ENCODE peak calls at places on chromosomes 11 and 22, in four cellular contexts. One of them, this sample, is unnamed.

GRCh38 chr11:27312110-27312509 is 50.9 kb downstream of the CCDC34 start:
- DNase-seq in HepG2: peak; percentile 81
- DNase-seq in Peyer's patch: no peak
- DNase-seq in H54: no peak
- DNase-seq in this sample: no peak

GRCh38 chr11:132463941-132464340 is 1068.4 kb downstream of the OPCML start:
- DNase-seq in HepG2: no peak
- DNase-seq in Peyer's patch: no peak
- DNase-seq in H54: no peak
- DNase-seq in this sample: no peak

GRCh38 chr22:48700566-48701295 is 1126.9 kb downstream of the BRD1 start:
- DNase-seq in HepG2: peak; percentile 88
- DNase-seq in Peyer's patch: no peak
- DNase-seq in H54: no peak
- DNase-seq in this sample: no peak

GRCh38 chr22:49208768-49209252 is 618.9 kb downstream of the BRD1 start:
- DNase-seq in HepG2: no peak
- DNase-seq in Peyer's patch: peak; percentile 18
- DNase-seq in H54: no peak
- DNase-seq in this sample: no peak

GRCh38 chr11:72682238-72682872 is 8.1 kb upstream of the PDE2A start:
- DNase-seq in HepG2: no peak
- DNase-seq in Peyer's patch: no peak
- DNase-seq in H54: no peak
- DNase-seq in this sample: no peak

GRCh38 chr22:49040111-49040510 is 787.6 kb downstream of the BRD1 start:
- DNase-seq in HepG2: no peak
- DNase-seq in Peyer's patch: no peak
- DNase-seq in H54: no peak
- DNase-seq in this sample: no peak

GRCh38 chr11:125413226-125413625 is 82.8 kb downstream of the FEZ1 start:
- DNase-seq in HepG2: no peak
- DNase-seq in Peyer's patch: no peak
- DNase-seq in H54: no peak
- DNase-seq in this sample: no peak

GRCh38 chr11:290621-291231 is 1.8 kb downstream of the PGGHG start:
- DNase-seq in HepG2: no peak
- DNase-seq in Peyer's patch: peak; percentile 48
- DNase-seq in H54: no peak
- DNase-seq in this sample: peak; percentile 13

GRCh38 chr22:25437414-25438160 is 126.9 kb upstream of the GRK3 start:
- DNase-seq in HepG2: no peak
- DNase-seq in Peyer's patch: no peak
- DNase-seq in H54: no peak
- DNase-seq in this sample: no peak

GRCh38 chr11:130480721-130481140 is 32.3 kb downstream of the ADAMTS15 start:
- DNase-seq in HepG2: no peak
- DNase-seq in Peyer's patch: no peak
- DNase-seq in H54: no peak
- DNase-seq in this sample: no peak

GRCh38 chr11:16799890-16800289 is 61.4 kb downstream of the C11orf58 start:
- DNase-seq in HepG2: no peak
- DNase-seq in Peyer's patch: no peak
- DNase-seq in H54: no peak
- DNase-seq in this sample: no peak

GRCh38 chr11:77101043-77101537 is 1.6 kb upstream of the OMP start:
- DNase-seq in HepG2: peak; percentile 41
- DNase-seq in Peyer's patch: no peak
- DNase-seq in H54: peak; percentile 74
- DNase-seq in this sample: no peak

GRCh38 chr11:65711785-65712632 is at the start of gene KAT5:
- DNase-seq in HepG2: peak; percentile 95
- DNase-seq in Peyer's patch: peak; percentile 100
- DNase-seq in H54: peak; percentile 79
- DNase-seq in this sample: peak; percentile 98

GRCh38 chr11:42498971-42499370 is 812.8 kb upstream of the API5 start:
- DNase-seq in HepG2: no peak
- DNase-seq in Peyer's patch: no peak
- DNase-seq in H54: no peak
- DNase-seq in this sample: no peak

GRCh38 chr22:39242809-39243442 is 1.9 kb downstream of the PDGFB start:
- DNase-seq in HepG2: peak; percentile 60
- DNase-seq in Peyer's patch: no peak
- DNase-seq in H54: no peak
- DNase-seq in this sample: no peak

GRCh38 chr11:5931061-5931460 is 11.0 kb upstream of the OR56A3 start:
- DNase-seq in HepG2: no peak
- DNase-seq in Peyer's patch: no peak
- DNase-seq in H54: no peak
- DNase-seq in this sample: no peak

GRCh38 chr11:29333993-29334780 is 682.6 kb downstream of the KCNA4 start:
- DNase-seq in HepG2: peak; percentile 32
- DNase-seq in Peyer's patch: no peak
- DNase-seq in H54: no peak
- DNase-seq in this sample: no peak

GRCh38 chr11:94793822-94794221 is 25.7 kb downstream of the AMOTL1 start:
- DNase-seq in HepG2: no peak
- DNase-seq in Peyer's patch: no peak
- DNase-seq in H54: no peak
- DNase-seq in this sample: no peak

GRCh38 chr22:40757071-40757470 is 62.1 kb downstream of the SLC25A17 start:
- DNase-seq in HepG2: no peak
- DNase-seq in Peyer's patch: no peak
- DNase-seq in H54: no peak
- DNase-seq in this sample: no peak

GRCh38 chr11:133782116-133782725 is 63.1 kb downstream of the SPATA19 start:
- DNase-seq in HepG2: no peak
- DNase-seq in Peyer's patch: no peak
- DNase-seq in H54: no peak
- DNase-seq in this sample: no peak

GRCh38 chr11:94602430-94603372 is 35.5 kb downstream of the PIWIL4 start:
- DNase-seq in HepG2: peak; percentile 66
- DNase-seq in Peyer's patch: peak; percentile 87
- DNase-seq in H54: no peak
- DNase-seq in this sample: peak; percentile 57

GRCh38 chr11:13927496-13927895 is 35.0 kb upstream of the SPON1 start:
- DNase-seq in HepG2: no peak
- DNase-seq in Peyer's patch: no peak
- DNase-seq in H54: no peak
- DNase-seq in this sample: no peak

GRCh38 chr22:38467904-38468760 is at the start of gene KDELR3:
- DNase-seq in HepG2: no peak
- DNase-seq in Peyer's patch: peak; percentile 78
- DNase-seq in H54: peak; percentile 70
- DNase-seq in this sample: peak; percentile 83

GRCh38 chr11:19846654-19847330 is 134.2 kb downstream of the NAV2 start:
- DNase-seq in HepG2: no peak
- DNase-seq in Peyer's patch: no peak
- DNase-seq in H54: no peak
- DNase-seq in this sample: peak; percentile 86

GRCh38 chr22:46122980-46123693 is 27.2 kb upstream of the PPARA start:
- DNase-seq in HepG2: no peak
- DNase-seq in Peyer's patch: no peak
- DNase-seq in H54: no peak
- DNase-seq in this sample: no peak

GRCh38 chr22:20497426-20497825 is 1.8 kb upstream of the KLHL22 start:
- DNase-seq in HepG2: no peak
- DNase-seq in Peyer's patch: no peak
- DNase-seq in H54: no peak
- DNase-seq in this sample: no peak

GRCh38 chr22:20494978-20495860 is at the start of gene KLHL22:
- DNase-seq in HepG2: peak; percentile 26
- DNase-seq in Peyer's patch: peak; percentile 68
- DNase-seq in H54: peak; percentile 44
- DNase-seq in this sample: no peak

GRCh38 chr22:20499769-20500168 is 4.2 kb upstream of the KLHL22 start:
- DNase-seq in HepG2: no peak
- DNase-seq in Peyer's patch: peak; percentile 62
- DNase-seq in H54: no peak
- DNase-seq in this sample: no peak

GRCh38 chr22:20498913-20499312 is 3.3 kb upstream of the KLHL22 start:
- DNase-seq in HepG2: no peak
- DNase-seq in Peyer's patch: no peak
- DNase-seq in H54: no peak
- DNase-seq in this sample: no peak

DNA sequence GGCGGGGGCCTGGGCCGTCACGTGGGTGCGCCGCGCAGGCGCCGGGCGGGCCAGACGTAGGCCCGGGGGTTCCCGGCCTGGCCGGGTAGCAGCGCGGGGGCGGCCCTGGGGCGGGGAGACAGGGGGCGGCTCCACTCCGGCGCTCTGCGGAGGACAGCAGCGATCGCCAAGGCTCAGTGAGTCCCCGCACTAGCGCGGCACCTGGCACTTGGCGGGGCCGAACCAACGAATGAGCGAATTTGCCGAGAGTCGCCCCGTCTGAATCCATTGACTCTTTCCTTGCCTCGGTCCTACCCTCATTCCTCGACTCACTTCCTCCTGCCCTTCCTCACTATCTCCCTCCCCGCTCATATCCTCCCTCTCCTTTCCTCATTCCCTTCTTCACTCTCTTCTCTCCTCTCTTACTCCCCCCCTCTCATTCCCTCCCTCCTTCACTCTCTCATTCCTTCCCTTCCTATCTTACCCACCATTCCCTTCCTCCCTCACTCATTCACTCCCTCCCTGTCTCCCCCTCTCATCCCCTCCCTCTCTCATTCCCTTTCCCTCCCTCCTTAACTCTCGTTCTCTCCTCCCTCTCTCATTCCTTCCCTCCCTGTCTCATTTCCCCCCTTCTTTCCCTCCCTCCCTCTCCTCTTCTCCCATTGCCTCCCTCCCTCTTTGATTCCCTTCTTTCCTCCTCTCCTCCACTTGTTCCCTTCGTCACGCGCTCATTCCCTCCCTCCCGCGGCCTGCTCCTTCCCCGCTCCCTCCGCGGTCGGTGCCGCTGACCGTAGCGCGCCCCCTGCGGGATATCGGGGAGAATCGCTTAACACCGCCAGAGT is 476 bp upstream of the KLHL22 start:
- DNase-seq in HepG2: peak; percentile 76
- DNase-seq in Peyer's patch: peak; percentile 96
- DNase-seq in H54: peak; percentile 79
- DNase-seq in this sample: peak; percentile 92
- TF ChIP-seq POLR2A in HepG2: peak; percentile 87
- TF ChIP-seq POLR2A in Peyer's patch: peak; percentile 81
- TF ChIP-seq POLR2A in H54: peak; percentile 28
- TF ChIP-seq POLR2A in this sample: peak; percentile 51

DNA sequence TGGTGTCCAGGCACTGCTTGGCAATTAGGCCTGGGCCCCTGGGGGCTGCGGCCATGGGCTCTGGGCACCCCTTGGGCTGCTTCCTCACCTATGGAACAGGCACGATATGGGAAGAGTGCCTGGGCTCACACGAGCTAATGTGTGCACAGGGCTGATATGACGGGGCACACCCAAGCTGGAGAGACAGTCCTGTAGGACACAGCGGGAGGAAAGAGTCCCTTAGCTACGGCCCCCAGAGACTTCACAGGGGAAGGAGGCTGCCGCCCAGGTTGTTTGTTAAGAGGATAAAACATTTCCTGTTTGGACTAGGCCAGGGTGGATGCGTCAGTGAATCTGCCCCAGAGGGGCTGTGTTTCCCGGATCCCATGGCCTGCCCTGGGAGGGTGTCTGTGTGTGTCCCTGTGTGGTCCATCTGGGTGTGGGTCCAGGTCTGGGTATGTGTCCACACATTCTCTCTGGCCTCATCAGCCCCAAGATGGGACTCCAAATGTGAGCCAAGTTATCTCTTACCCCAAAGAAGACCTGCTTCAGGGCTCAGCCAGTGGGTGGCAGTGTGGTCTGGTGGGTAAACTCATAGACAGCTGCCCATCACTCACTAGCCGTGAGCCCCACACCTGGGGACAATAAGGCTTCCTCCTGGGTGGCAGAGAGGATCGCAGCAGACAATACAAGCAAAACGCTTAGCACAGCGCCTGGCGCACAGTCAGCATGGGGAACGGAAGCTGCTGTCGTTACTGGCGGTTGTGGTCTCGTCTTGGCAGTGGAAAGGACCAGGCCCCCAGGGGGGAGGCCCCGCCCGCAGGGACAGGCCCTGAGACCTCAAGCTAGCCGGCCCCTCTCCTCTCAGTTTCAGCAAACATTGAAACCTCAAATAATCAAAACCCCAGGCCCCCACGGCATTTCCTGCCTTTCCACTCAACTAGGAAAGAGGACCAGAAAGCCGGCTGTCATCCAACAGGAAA is 3.2 kb upstream of the EMID1 start:
- DNase-seq in HepG2: peak; percentile 38
- DNase-seq in Peyer's patch: peak; percentile 84
- DNase-seq in H54: no peak
- DNase-seq in this sample: no peak
- TF ChIP-seq POLR2A in HepG2: no peak
- TF ChIP-seq POLR2A in Peyer's patch: no peak
- TF ChIP-seq POLR2A in H54: no peak
- TF ChIP-seq POLR2A in this sample: no peak

DNA sequence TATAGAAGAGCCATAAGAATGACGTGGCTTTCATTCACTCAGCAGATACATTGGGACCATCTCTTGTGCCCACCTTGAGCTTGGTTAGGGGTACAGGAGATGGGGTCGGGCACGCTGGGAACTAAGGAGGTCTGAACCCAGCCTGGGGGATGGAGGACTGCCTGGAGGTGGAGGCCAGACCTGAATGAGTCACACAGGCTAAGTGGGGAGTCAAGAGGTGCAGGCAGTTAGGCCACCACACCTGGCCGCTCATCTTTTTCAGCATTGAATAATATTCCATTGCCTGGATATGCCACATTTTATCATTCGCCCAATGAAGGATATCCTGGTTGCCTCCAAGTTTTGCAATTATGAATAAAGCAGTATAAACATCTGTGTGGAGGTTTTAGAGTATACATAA is 3.8 kb upstream of the PPIL2 start:
- DNase-seq in HepG2: no peak
- DNase-seq in Peyer's patch: no peak
- DNase-seq in H54: no peak
- DNase-seq in this sample: no peak
- TF ChIP-seq POLR2A in HepG2: no peak
- TF ChIP-seq POLR2A in Peyer's patch: no peak
- TF ChIP-seq POLR2A in H54: no peak
- TF ChIP-seq POLR2A in this sample: no peak

GRCh38 chr11:116774661-116775060 is 1.9 kb upstream of the BUD13 start:
- DNase-seq in HepG2: no peak
- DNase-seq in Peyer's patch: no peak
- DNase-seq in H54: no peak
- DNase-seq in this sample: no peak
- TF ChIP-seq POLR2A in HepG2: no peak
- TF ChIP-seq POLR2A in Peyer's patch: no peak
- TF ChIP-seq POLR2A in H54: no peak
- TF ChIP-seq POLR2A in this sample: no peak

This sample was measured in ovary.